ENCODE peak calls at places on chromosomes 2 and 18, in ten cellular contexts. S is RWPE2; R is left lobe of liver; U is stimulated activated CD4-positive, alpha-beta T cell treated with anti-CD3 and anti-CD28 coated beads, Interleukin-4, amount 100 ng/mL, for 24 hours; Y is kidney glomerular epithelial cell; C is lung microvascular endothelial cell; N is epithelial cell of prostate; J is posterior cingulate gyrus; K is prostate gland; G is lower lobe of right lung. I is an unnamed sample.

GRCh38 chr2:213068681-213069359 is 82.6 kb downstream of the IKZF2 start:
- DNase-seq in S (no peak), R (no peak), U (no peak), Y (no peak), C (no peak), N (no peak), J (no peak), K (no peak), G (no peak), I (no peak)

GRCh38 chr18:78722959-78723706 is 256.5 kb upstream of the SALL3 start:
- DNase-seq in S (no peak), R (no peak), U (no peak), Y (no peak), C (no peak), N (no peak), J (no peak), K (no peak), G (no peak), I (no peak)

GRCh38 chr18:51098082-51098481 is 68.1 kb downstream of the SMAD4 start:
- DNase-seq in S (no peak), R (no peak), U (no peak), Y (no peak), C (no peak), N (no peak), J (no peak), K (no peak), G (no peak), I (no peak)

GRCh38 chr2:42185200-42185921 is 16.2 kb downstream of the EML4 start:
- DNase-seq in S (no peak), R (no peak), U (no peak), Y (no peak), C (no peak), N (no peak), J (no peak), K (no peak), G (no peak), I (no peak)

GRCh38 chr2:86622409-86622877 is 1.2 kb downstream of the RNF103 start:
- DNase-seq in S (no peak), R (no peak), U (peak; percentile 22), Y (no peak), C (peak; percentile 53), N (no peak), J (peak; percentile 24), K (peak; percentile 28), G (peak; percentile 60), I (peak; percentile 41)

GRCh38 chr2:10410001-10410671 is 38.0 kb downstream of the ODC1 start:
- DNase-seq in S (no peak), R (no peak), U (no peak), Y (peak; percentile 28), C (no peak), N (no peak), J (no peak), K (no peak), G (no peak), I (no peak)

GRCh38 chr2:211241891-211242290 is 685.5 kb downstream of the CPS1 start:
- DNase-seq in S (no peak), R (no peak), U (no peak), Y (no peak), C (no peak), N (no peak), J (no peak), K (no peak), G (no peak), I (no peak)

GRCh38 chr2:157413342-157414035 is 30.4 kb downstream of the CYTIP start:
- DNase-seq in S (no peak), R (no peak), U (peak; percentile 72), Y (no peak), C (no peak), N (no peak), J (no peak), K (no peak), G (no peak), I (peak; percentile 79)

GRCh38 chr2:2569306-2569705 is 238.2 kb upstream of the MYT1L start:
- DNase-seq in S (no peak), R (no peak), U (no peak), Y (no peak), C (no peak), N (no peak), J (no peak), K (no peak), G (no peak), I (no peak)

I was measured in activated CD8-positive, alpha-beta T cell treated with anti-CD3 and anti-CD28 coated beads, Interleukin-2, amount 10 ng/mL, durations not matched to agents 7 days and 5 days.